ENCODE peak calls at places on chromosome 4, in nine cellular contexts. Q is IMR-90, X is suprapubic skin, F is heart left ventricle, U is uterus, E is gastrocnemius medialis, P is breast epithelium, O is GM12878, H is spleen. D is an unnamed sample. For H3K27me3, the result is how much of the 10 kb centered on the place peaks cover.

GRCh38 chr4:161650812-161651211 is 513.0 kb downstream of the FSTL5 start:
- DNase-seq in X (no peak), Q (no peak), E (no peak), O (peak), U (no peak), H (no peak), F (no peak), P (no peak), D (no peak)

GRCh38 chr4:102196221-102196620 is 149.1 kb downstream of the SLC39A8 start:
- DNase-seq in U (no peak), X (no peak), E (no peak), F (no peak), O (no peak), P (no peak), H (no peak), Q (no peak), D (no peak)

GRCh38 chr4:95250544-95251137 is 298.1 kb downstream of the UNC5C start:
- DNase-seq in H (no peak), F (no peak), U (no peak), P (peak), X (no peak), Q (no peak), E (no peak), O (no peak), D (no peak)

GRCh38 chr4:35649784-35650183 is 594.5 kb downstream of the ARAP2 start:
- DNase-seq in H (no peak), F (no peak), O (no peak), X (no peak), Q (no peak), U (no peak), E (no peak), P (no peak), D (no peak)

GRCh38 chr4:169179609-169180526 is 90.9 kb downstream of the SH3RF1 start:
- DNase-seq in O (no peak), Q (peak), F (no peak), X (no peak), E (no peak), P (no peak), H (no peak), U (no peak), D (no peak)

GRCh38 chr4:102843938-102844337 is 16.6 kb upstream of the UBE2D3 start:
- DNase-seq in H (no peak), U (no peak), E (no peak), F (no peak), X (no peak), Q (no peak), O (no peak), P (no peak), D (no peak)

GRCh38 chr4:120070191-120070590 is 3.5 kb upstream of the MAD2L1 start:
- DNase-seq in X (no peak), O (no peak), F (no peak), U (no peak), P (no peak), Q (peak), H (no peak), E (no peak), D (no peak)

GRCh38 chr4:70737409-70737808 is 15.6 kb downstream of the RUFY3 start:
- DNase-seq in H (no peak), P (no peak), Q (no peak), E (no peak), X (no peak), U (no peak), O (no peak), F (no peak), D (no peak)

GRCh38 chr4:152488246-152488645 is 47.6 kb downstream of the FBXW7 start:
- DNase-seq in Q (no peak), P (no peak), E (no peak), O (no peak), F (no peak), U (no peak), H (no peak), X (no peak), D (no peak)

GRCh38 chr4:65241257-65241997 is 428.9 kb downstream of the EPHA5 start:
- DNase-seq in P (no peak), O (no peak), E (no peak), H (no peak), U (no peak), F (no peak), Q (no peak), X (peak), D (no peak)

GRCh38 chr4:48315728-48316630 is 25.4 kb upstream of the SLAIN2 start:
- DNase-seq in E (no peak), U (no peak), X (no peak), H (no peak), F (no peak), P (no peak), Q (peak), O (no peak), D (no peak)

GRCh38 chr4:25810815-25811690 is 51.7 kb downstream of the SEL1L3 start:
- DNase-seq in Q (peak), P (no peak), H (no peak), E (no peak), F (no peak), O (no peak), U (no peak), X (no peak), D (no peak)

GRCh38 chr4:174316954-174317353 is 33.2 kb downstream of the CEP44 start:
- DNase-seq in P (no peak), Q (peak), F (no peak), O (no peak), U (no peak), X (no peak), H (no peak), E (no peak), D (no peak)

GRCh38 chr4:188275686-188276085 is 136.4 kb downstream of the TRIML1 start:
- DNase-seq in E (no peak), F (no peak), H (no peak), U (no peak), X (no peak), P (no peak), O (no peak), Q (no peak), D (no peak)

GRCh38 chr4:20254517-20255250 is 3.0 kb downstream of the SLIT2 start:
- DNase-seq in F (peak), H (peak), P (no peak), X (peak), Q (peak), U (peak), E (no peak), O (no peak), D (no peak)

GRCh38 chr4:147139455-147140198 is 194.0 kb upstream of the TTC29 start:
- DNase-seq in O (no peak), P (no peak), Q (no peak), F (no peak), U (no peak), X (no peak), H (no peak), E (no peak), D (no peak)

GRCh38 chr4:148164529-148164928 is 277.7 kb downstream of the NR3C2 start:
- DNase-seq in X (no peak), O (no peak), Q (no peak), U (no peak), F (no peak), P (no peak), E (no peak), H (no peak), D (no peak)
- H3K27ac ChIP-seq in X (no peak), O (no peak), Q (no peak), U (no peak), F (no peak), P (no peak), E (no peak), H (no peak), D (no peak)

GRCh38 chr4:13528823-13529129 is 15.5 kb downstream of the NKX3-2 start:
- DNase-seq in P (no peak), Q (no peak), O (no peak), E (no peak), H (no peak), X (no peak), F (no peak), U (no peak), D (no peak)
- H3K27me3 ChIP-seq in P (half or more), Q (half or more), O (under half), E (half or more), H (under half), X (half or more), F (half or more), U (half or more), D (half or more)

GRCh38 chr4:77845400-77845799 is 17.2 kb upstream of the MRPL1 start:
- DNase-seq in F (no peak), E (no peak), P (no peak), O (no peak), X (no peak), Q (peak), H (no peak), U (no peak), D (no peak)
- TF ChIP-seq POLR2A in F (no peak), E (no peak), P (no peak), O (no peak), X (no peak), Q (no peak), H (no peak), U (no peak), D (no peak)

GRCh38 chr4:104976258-104976657 is 170.4 kb upstream of the TET2 start:
- DNase-seq in Q (no peak), U (no peak), E (no peak), H (no peak), P (no peak), F (no peak), X (no peak), O (no peak), D (no peak)
- H3K27ac ChIP-seq in Q (no peak), U (no peak), E (no peak), H (no peak), P (no peak), F (no peak), X (no peak), O (no peak), D (no peak)

DNA sequence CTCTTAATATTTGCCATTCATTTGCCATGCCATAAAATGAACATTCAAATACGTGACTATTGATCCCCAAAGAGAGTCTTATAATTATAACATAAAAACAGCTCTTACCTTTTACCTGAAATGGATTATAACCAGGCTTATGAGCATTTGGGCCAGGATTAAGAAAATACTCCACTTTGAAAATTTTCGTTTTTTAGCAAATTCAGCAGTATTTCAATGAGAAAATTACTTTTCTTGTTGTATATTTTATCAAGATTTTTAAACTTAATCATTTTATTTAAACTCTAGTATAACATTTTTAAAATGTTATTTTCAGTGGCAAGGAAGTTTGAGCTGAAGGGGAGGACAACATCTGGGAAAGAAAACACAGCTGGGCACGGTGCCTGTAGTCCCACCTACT is 59.0 kb upstream of the RAPGEF2 start:
- DNase-seq in Q (no peak), X (no peak), H (no peak), E (no peak), F (no peak), U (no peak), P (no peak), O (no peak), D (no peak)
- H3K27me3 ChIP-seq in Q (under half), X (under half), H (under half), E (under half), F (under half), U (under half), P (under half), O (under half), D (under half)

GRCh38 chr4:109557433-109557832 is 2.6 kb upstream of the MCUB start:
- DNase-seq in U (no peak), X (no peak), P (no peak), O (no peak), H (peak), E (no peak), Q (no peak), F (no peak), D (no peak)

GRCh38 chr4:109559983-109560686 is at the start of gene MCUB:
- DNase-seq in E (peak), X (peak), P (peak), Q (peak), F (peak), U (peak), H (peak), O (peak), D (peak)

GRCh38 chr4:109559625-109559982 is 442 bp upstream of the MCUB start:
- DNase-seq in O (no peak), H (peak), X (no peak), P (no peak), E (no peak), U (peak), Q (no peak), F (peak), D (no peak)

GRCh38 chr4:109562457-109563237 is 2.6 kb downstream of the MCUB start:
- DNase-seq in Q (no peak), F (no peak), X (no peak), O (no peak), E (no peak), H (no peak), P (no peak), U (no peak), D (no peak)

DNA sequence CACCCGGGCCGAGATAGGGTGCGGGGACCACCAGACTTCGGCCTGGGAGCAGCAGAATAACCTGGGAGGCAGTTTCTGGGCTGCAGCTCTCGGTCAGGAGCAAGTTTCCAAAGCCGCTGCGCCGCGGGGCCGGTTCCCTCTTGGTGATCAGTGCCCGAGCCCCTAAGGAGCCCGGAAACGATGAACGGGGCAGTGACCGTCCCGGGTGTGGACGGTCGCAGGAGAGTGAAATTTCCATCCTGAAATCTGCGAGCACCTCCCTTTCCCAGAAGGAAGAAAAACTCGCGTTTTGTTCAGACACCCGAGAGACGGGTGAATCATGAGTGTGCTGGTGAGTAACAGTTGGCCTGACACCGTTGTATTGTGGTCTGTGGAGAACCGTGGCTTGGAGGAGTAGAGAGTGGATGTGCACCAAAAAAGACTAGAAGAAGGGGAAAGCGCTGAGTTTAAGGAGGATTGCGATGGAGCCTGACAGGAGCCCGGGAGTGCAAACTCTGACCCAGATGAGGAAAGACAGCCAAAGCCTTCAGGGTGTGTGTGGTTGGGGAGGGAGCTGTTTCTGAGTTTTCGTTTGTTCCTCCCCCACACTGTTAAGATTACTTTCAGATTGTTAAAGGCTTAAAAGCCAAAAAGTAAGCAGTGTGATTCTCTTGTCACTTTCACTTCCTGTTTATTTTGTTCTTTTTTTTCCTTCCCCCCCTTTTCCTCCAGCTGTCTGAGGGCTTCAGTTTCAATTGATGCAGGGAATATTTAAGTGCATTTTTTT is 824 bp downstream of the MCUB start:
- DNase-seq in H (no peak), O (peak), P (peak), U (peak), Q (peak), X (peak), F (peak), E (no peak), D (no peak)
- TF ChIP-seq POLR2A in H (no peak), O (peak), P (no peak), U (no peak), Q (no peak), X (no peak), F (no peak), E (no peak), D (peak)